ENCODE peak calls at places on chromosomes 6 and 20, in eight cellular contexts. P is Peyer's patch, G is bronchial epithelial cell, K is heart right ventricle, V is choroid plexus epithelial cell, D is mucosa of descending colon, E is breast epithelium, X is right lobe of liver. A is an unnamed sample.

GRCh38 chr6:154805288-154805911 is 72.2 kb downstream of the SCAF8 start:
- DNase-seq in P (no peak), G (peak), K (no peak), V (peak), D (no peak), E (no peak), X (no peak), A (no peak)

GRCh38 chr6:491233-491632 is 99.7 kb downstream of the IRF4 start:
- DNase-seq in P (peak), G (no peak), K (no peak), V (no peak), D (no peak), E (no peak), X (no peak), A (no peak)

GRCh38 chr20:18718129-18718528 is 95.5 kb upstream of the SCP2D1 start:
- DNase-seq in P (no peak), G (no peak), K (no peak), V (no peak), D (no peak), E (no peak), X (no peak), A (no peak)

GRCh38 chr6:26332408-26332807 is 32.6 kb upstream of the BTN3A2 start:
- DNase-seq in P (no peak), G (no peak), K (no peak), V (no peak), D (no peak), E (no peak), X (no peak), A (no peak)

GRCh38 chr6:148423601-148424270 is 81.1 kb downstream of the SASH1 start:
- DNase-seq in P (no peak), G (no peak), K (no peak), V (peak), D (no peak), E (no peak), X (no peak), A (no peak)

GRCh38 chr6:132512638-132513632 is at the start of gene STX7:
- DNase-seq in P (peak), G (peak), K (peak), V (peak), D (peak), E (peak), X (peak), A (peak)

GRCh38 chr6:39102024-39102820 is 12.8 kb downstream of the SAYSD1 start:
- DNase-seq in P (peak), G (no peak), K (peak), V (peak), D (no peak), E (no peak), X (no peak), A (no peak)

GRCh38 chr6:144675231-144675861 is 390.2 kb downstream of the UTRN start:
- DNase-seq in P (no peak), G (peak), K (no peak), V (peak), D (peak), E (peak), X (no peak), A (no peak)

GRCh38 chr20:56285496-56285895 is 37.0 kb downstream of the MC3R start:
- DNase-seq in P (no peak), G (peak), K (no peak), V (no peak), D (no peak), E (no peak), X (no peak), A (no peak)

GRCh38 chr6:100468013-100468622 is 3.4 kb upstream of the SIM1 start:
- DNase-seq in P (no peak), G (no peak), K (no peak), V (no peak), D (no peak), E (no peak), X (no peak), A (no peak)

GRCh38 chr20:22371843-22372242 is 212.5 kb downstream of the FOXA2 start:
- DNase-seq in P (peak), G (no peak), K (no peak), V (peak), D (no peak), E (no peak), X (no peak), A (no peak)

GRCh38 chr6:150799276-150799805 is 66.2 kb upstream of the MTHFD1L start:
- DNase-seq in P (no peak), G (no peak), K (no peak), V (no peak), D (no peak), E (no peak), X (no peak), A (no peak)

GRCh38 chr6:87181903-87182302 is 26.5 kb downstream of the ZNF292 start:
- DNase-seq in P (no peak), G (no peak), K (no peak), V (no peak), D (no peak), E (no peak), X (no peak), A (no peak)

GRCh38 chr20:10137533-10137932 is 81.1 kb upstream of the SNAP25 start:
- DNase-seq in P (no peak), G (no peak), K (no peak), V (no peak), D (no peak), E (no peak), X (no peak), A (no peak)

GRCh38 chr6:166739655-166740318 is 112.7 kb upstream of the RPS6KA2 start:
- DNase-seq in P (no peak), G (no peak), K (no peak), V (no peak), D (no peak), E (no peak), X (no peak), A (no peak)

GRCh38 chr6:43120938-43121913 is 45.1 kb downstream of the PTK7 start:
- DNase-seq in P (no peak), G (peak), K (peak), V (peak), D (peak), E (peak), X (no peak), A (peak)

GRCh38 chr6:36642913-36643817 is 35.3 kb upstream of the CDKN1A start:
- DNase-seq in P (peak), G (peak), K (peak), V (peak), D (peak), E (peak), X (peak), A (no peak)

GRCh38 chr6:16596890-16597331 is 164.3 kb downstream of the ATXN1 start:
- DNase-seq in P (no peak), G (no peak), K (no peak), V (no peak), D (no peak), E (no peak), X (no peak), A (no peak)

GRCh38 chr6:129280719-129281118 is 397.8 kb downstream of the LAMA2 start:
- DNase-seq in P (no peak), G (no peak), K (no peak), V (no peak), D (no peak), E (no peak), X (no peak), A (no peak)

GRCh38 chr6:27757307-27757706 is 154.9 kb downstream of the OR2B2 start:
- DNase-seq in P (peak), G (no peak), K (peak), V (no peak), D (peak), E (peak), X (peak), A (no peak)

GRCh38 chr6:42120895-42121865 is 21.2 kb downstream of the C6orf132 start:
- DNase-seq in P (no peak), G (no peak), K (no peak), V (no peak), D (peak), E (peak), X (no peak), A (no peak)

GRCh38 chr20:17543531-17543961 is 12.4 kb upstream of the BFSP1 start:
- DNase-seq in P (no peak), G (peak), K (no peak), V (peak), D (no peak), E (no peak), X (no peak), A (no peak)

GRCh38 chr6:5036309-5036708 is 32.5 kb upstream of the RPP40 start:
- DNase-seq in P (no peak), G (peak), K (no peak), V (peak), D (peak), E (no peak), X (no peak), A (no peak)

GRCh38 chr20:51378171-51378928 is 164.2 kb downstream of the NFATC2 start:
- DNase-seq in P (no peak), G (no peak), K (no peak), V (no peak), D (no peak), E (no peak), X (no peak), A (no peak)
- TF ChIP-seq CTCF in P (no peak), G (peak), K (no peak), V (peak), D (no peak), E (no peak), X (peak), A (no peak)

GRCh38 chr20:64189986-64190385 is 25.7 kb downstream of the MYT1 start:
- DNase-seq in P (no peak), G (no peak), K (no peak), V (no peak), D (no peak), E (no peak), X (no peak), A (no peak)

GRCh38 chr20:64194269-64194668 is 30.0 kb downstream of the MYT1 start:
- DNase-seq in P (no peak), G (no peak), K (no peak), V (no peak), D (no peak), E (no peak), X (no peak), A (no peak)

GRCh38 chr20:64191002-64191401 is 26.8 kb downstream of the MYT1 start:
- DNase-seq in P (no peak), G (no peak), K (no peak), V (no peak), D (no peak), E (no peak), X (no peak), A (no peak)

GRCh38 chr20:64193058-64193457 is 28.8 kb downstream of the MYT1 start:
- DNase-seq in P (no peak), G (no peak), K (no peak), V (no peak), D (no peak), E (no peak), X (no peak), A (no peak)

GRCh38 chr20:64192406-64192805 is 28.2 kb downstream of the MYT1 start:
- DNase-seq in P (no peak), G (no peak), K (no peak), V (no peak), D (no peak), E (no peak), X (peak), A (no peak)
- TF ChIP-seq CTCF in P (no peak), G (no peak), K (no peak), V (no peak), D (no peak), E (no peak), X (no peak), A (no peak)

DNA sequence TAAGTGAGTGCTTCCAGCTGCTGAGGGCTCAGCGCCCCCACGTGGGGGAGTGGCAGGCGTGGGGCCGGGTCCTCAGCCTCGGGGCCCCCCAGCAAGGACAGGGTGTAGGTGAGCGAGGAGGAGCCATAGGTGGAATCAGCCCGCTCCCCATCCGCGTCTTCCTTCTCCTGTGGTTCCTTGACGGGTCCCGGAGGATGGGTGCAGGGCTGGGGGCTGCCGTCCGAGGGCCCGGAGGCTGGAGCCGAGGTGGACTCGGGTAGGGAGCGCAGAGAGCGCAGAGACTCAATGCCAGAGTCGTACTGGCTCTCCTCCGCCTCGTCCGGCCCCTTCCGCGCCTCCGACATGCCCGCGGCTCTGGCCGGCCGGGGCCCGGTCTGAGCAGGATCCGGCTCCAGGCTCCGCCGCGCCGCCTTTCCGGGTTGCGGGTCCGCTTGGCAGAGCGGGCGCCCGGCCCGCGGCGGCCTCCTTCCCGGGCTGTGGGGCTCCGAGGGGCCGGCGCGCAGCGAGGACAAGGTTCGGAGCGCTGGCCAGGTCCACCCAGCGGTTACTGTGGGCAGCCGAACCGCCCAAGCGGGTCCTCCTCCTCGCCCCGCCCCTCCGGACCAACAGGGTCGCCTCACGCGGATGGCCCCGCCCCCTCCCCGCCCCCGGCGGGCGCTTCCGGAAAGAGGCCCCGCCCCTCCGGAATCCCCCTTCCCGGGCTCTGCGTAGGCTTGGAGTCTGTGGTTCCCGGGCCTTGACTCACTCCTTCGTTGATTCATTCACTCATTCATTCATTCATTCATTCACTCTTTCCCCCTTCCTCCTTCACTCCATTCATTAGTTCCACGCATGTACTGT is at the start of gene NFKBIE:
- DNase-seq in P (peak), G (peak), K (peak), V (peak), D (peak), E (peak), X (peak), A (peak)
- TF ChIP-seq CTCF in P (peak), G (peak), K (peak), V (peak), D (no peak), E (no peak), X (peak), A (peak)

DNA sequence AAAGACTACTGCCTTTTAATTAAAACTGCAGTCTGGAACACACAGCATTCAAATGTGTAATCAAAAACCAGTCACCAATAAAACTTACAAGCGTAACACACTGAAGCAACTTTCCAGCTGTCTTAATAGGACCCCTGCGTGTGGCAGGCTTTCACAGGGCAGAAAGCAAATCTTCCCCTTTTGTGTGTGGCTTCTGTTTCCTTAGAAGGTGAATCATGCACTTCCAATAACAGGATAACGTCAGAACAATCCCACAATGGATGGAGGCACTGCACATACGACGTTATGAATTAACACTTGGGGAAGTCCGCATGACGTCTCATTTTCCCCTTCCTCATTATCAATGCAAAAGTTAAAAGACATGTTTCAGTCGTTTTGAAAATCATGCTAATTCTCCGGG is 44.8 kb downstream of the INSM1 start:
- DNase-seq in P (no peak), G (no peak), K (no peak), V (no peak), D (no peak), E (no peak), X (no peak), A (no peak)
- TF ChIP-seq CTCF in P (no peak), G (no peak), K (no peak), V (no peak), D (no peak), E (no peak), X (no peak), A (no peak)

DNA sequence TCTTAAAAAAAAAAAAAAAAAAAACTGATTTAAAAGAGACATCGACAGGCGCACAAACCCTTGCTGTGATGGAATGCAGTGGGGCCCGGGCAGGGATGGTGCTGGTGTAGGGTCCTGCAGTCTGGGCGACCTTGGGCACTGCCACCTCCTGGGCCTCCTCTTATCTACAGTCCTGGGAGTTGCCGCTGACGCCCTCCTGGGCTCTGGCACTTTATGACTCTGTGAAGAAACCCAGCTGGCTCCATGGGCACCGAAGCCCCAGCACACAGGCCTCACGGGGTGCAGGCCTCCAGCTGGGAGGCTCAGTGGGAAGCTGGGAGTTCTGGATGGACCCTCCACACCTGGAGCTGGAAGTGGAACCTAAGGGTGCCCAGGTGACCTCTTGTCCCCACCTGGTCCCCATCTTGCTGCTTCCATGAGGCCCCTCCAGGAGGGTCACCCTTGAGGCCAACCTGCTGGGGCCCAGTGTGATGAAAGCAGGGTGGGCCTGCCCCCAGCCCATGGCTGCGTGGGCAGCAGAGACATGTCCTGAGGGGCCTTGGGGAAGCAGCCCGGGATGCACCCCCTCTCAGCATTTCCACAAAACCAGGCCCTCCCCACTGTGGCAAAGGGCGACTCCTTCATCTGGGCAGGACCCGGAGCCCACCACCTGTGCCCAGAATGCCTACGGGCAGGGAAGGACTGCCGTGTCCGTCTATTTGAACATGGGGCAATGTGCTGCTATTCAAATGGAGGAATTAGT is 104.9 kb downstream of the ASXL1 start:
- DNase-seq in P (no peak), G (no peak), K (no peak), V (no peak), D (peak), E (no peak), X (no peak), A (no peak)
- TF ChIP-seq CTCF in P (no peak), G (no peak), K (no peak), V (no peak), D (no peak), E (no peak), X (no peak), A (no peak)

DNA sequence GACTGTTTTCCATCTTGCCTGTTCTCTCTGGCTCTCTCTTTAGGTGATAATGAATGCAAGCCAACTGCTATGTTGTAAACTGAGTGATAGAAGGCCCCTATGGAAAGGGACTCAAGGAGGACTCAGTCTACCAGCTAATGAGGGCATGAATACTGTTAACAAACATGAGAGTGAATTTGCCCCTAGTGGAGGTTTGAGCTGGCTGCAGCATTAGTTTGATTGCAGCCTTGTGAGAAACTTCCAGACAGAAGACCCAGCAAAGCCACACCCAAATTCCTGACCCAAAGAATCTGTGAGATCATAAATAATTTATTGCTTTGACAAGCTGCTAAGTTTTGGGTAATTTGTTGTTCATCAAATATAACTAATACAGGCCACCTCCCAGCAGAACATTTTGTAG is 50.0 kb upstream of the PLCB1 start:
- DNase-seq in P (no peak), G (peak), K (no peak), V (peak), D (no peak), E (no peak), X (no peak), A (no peak)
- TF ChIP-seq CTCF in P (peak), G (peak), K (no peak), V (peak), D (no peak), E (no peak), X (no peak), A (peak)

GRCh38 chr6:160750276-160750689 is 48.2 kb downstream of the PLG start:
- DNase-seq in P (no peak), G (peak), K (no peak), V (no peak), D (no peak), E (no peak), X (no peak), A (no peak)
- TF ChIP-seq CTCF in P (no peak), G (peak), K (peak), V (peak), D (no peak), E (no peak), X (peak), A (no peak)

DNA sequence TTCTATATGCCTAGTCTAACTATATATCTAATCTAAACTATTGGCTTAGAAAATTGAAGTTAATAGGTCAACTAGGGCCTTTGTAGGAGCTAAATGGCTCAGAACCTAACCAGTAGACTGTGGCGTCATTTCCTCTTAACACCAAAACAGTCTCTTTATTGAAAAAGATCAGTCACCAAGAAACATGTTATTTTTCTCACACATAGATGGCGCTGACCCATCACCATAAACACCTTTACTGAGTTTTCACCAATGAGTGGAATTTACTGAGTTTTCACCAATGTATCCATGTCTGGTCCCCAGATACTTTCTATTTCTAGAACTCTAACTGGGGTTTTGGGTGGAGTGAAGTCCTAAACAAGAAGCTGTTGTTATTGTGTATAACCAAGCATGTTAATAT is 636.0 kb downstream of the BCKDHB start:
- DNase-seq in P (no peak), G (peak), K (no peak), V (peak), D (no peak), E (no peak), X (no peak), A (no peak)
- TF ChIP-seq CTCF in P (no peak), G (peak), K (peak), V (peak), D (no peak), E (no peak), X (peak), A (peak)

GRCh38 chr20:34998331-34998950 is 42.8 kb downstream of the MYH7B start:
- DNase-seq in P (no peak), G (no peak), K (no peak), V (no peak), D (no peak), E (no peak), X (no peak), A (no peak)
- TF ChIP-seq CTCF in P (no peak), G (no peak), K (no peak), V (no peak), D (no peak), E (no peak), X (no peak), A (no peak)